ENCODE peak calls at places on chromosomes 16 and 17, in seven cellular contexts. D, X, R, M, J, L and H are unnamed samples.

GRCh38 chr17:51119415-51120356 is 982 bp downstream of the SPAG9 start:
- DNase-seq in D (peak; percentile 29), X (peak; percentile 83), R (peak; percentile 57), M (peak; percentile 77), J (peak; percentile 56), L (peak; percentile 38), H (no peak)

GRCh38 chr16:89102035-89102776 is 8.6 kb downstream of the ACSF3 start:
- DNase-seq in D (no peak), X (no peak), R (no peak), M (peak; percentile 49), J (no peak), L (no peak), H (no peak)

GRCh38 chr16:14529010-14529669 is 100.9 kb downstream of the PARN start:
- DNase-seq in D (peak; percentile 59), X (peak; percentile 64), R (peak; percentile 57), M (peak; percentile 81), J (peak; percentile 81), L (peak; percentile 34), H (peak; percentile 9)

GRCh38 chr17:72304859-72305258 is 184.0 kb downstream of the SOX9 start:
- DNase-seq in D (no peak), X (no peak), R (no peak), M (no peak), J (no peak), L (no peak), H (no peak)

GRCh38 chr17:77471984-77472836 is 331.4 kb downstream of the SEC14L1 start:
- DNase-seq in D (no peak), X (no peak), R (no peak), M (peak; percentile 83), J (peak; percentile 34), L (no peak), H (no peak)

GRCh38 chr17:42944211-42944610 is 20.0 kb downstream of the AARSD1 start:
- DNase-seq in D (no peak), X (no peak), R (no peak), M (no peak), J (no peak), L (no peak), H (no peak)

GRCh38 chr16:84839956-84840355 is 20.2 kb downstream of the CRISPLD2 start:
- DNase-seq in D (no peak), X (no peak), R (no peak), M (no peak), J (no peak), L (no peak), H (no peak)

GRCh38 chr16:25690563-25691143 is 1.1 kb upstream of the HS3ST4 start:
- DNase-seq in D (no peak), X (no peak), R (no peak), M (no peak), J (no peak), L (no peak), H (no peak)